ENCODE peak calls at places on chromosomes 1 and 21, in seven cellular contexts. J is hepatocyte, E is PC-3, V is SK-N-SH, F is neural progenitor cell, D is OCI-LY7, B is Karpas-422. L is an unnamed sample.

GRCh38 chr1:10530281-10530740 is 55.6 kb downstream of the PEX14 start:
- DNase-seq in J (peak; percentile 87), E (no peak), V (peak; percentile 73), F (peak; percentile 85), D (no peak), B (no peak), L (peak; percentile 83)

GRCh38 chr1:5944069-5944847 is 48.0 kb downstream of the NPHP4 start:
- DNase-seq in J (no peak), E (no peak), V (no peak), F (no peak), D (no peak), B (no peak), L (no peak)

GRCh38 chr1:5296135-5296930 is 641.9 kb downstream of the AJAP1 start:
- DNase-seq in J (no peak), E (no peak), V (peak; percentile 53), F (peak; percentile 80), D (no peak), B (no peak), L (no peak)

GRCh38 chr1:181479137-181479745 is 4.1 kb upstream of the CACNA1E start:
- DNase-seq in J (peak; percentile 85), E (peak; percentile 63), V (peak; percentile 78), F (peak; percentile 84), D (peak; percentile 57), B (peak; percentile 85), L (peak; percentile 72)

GRCh38 chr1:81717230-81717629 is 83.5 kb upstream of the ADGRL2 start:
- DNase-seq in J (no peak), E (peak; percentile 93), V (no peak), F (no peak), D (no peak), B (no peak), L (peak; percentile 15)

GRCh38 chr1:191279266-191279800 is 801.7 kb upstream of the BRINP3 start:
- DNase-seq in J (no peak), E (peak; percentile 38), V (no peak), F (no peak), D (no peak), B (no peak), L (no peak)

GRCh38 chr1:103525114-103525606 is 339 bp upstream of the RNPC3 start:
- DNase-seq in J (peak; percentile 81), E (peak; percentile 35), V (peak; percentile 58), F (peak; percentile 75), D (peak; percentile 50), B (peak; percentile 69), L (peak; percentile 39)

GRCh38 chr1:87826639-87827345 is 498.1 kb downstream of the LMO4 start:
- DNase-seq in J (peak; percentile 54), E (no peak), V (peak; percentile 7), F (no peak), D (peak; percentile 75), B (peak; percentile 94), L (peak; percentile 96)

GRCh38 chr21:44347911-44348451 is 5.4 kb upstream of the TRPM2 start:
- DNase-seq in J (no peak), E (no peak), V (no peak), F (no peak), D (no peak), B (no peak), L (no peak)

GRCh38 chr1:196481616-196482015 is 126.6 kb downstream of the KCNT2 start:
- DNase-seq in J (no peak), E (peak; percentile 33), V (no peak), F (no peak), D (no peak), B (no peak), L (peak; percentile 13)

GRCh38 chr1:207698822-207699483 is 52.9 kb upstream of the CD46 start:
- DNase-seq in J (peak; percentile 80), E (peak; percentile 93), V (peak; percentile 24), F (peak; percentile 69), D (peak; percentile 65), B (peak; percentile 81), L (peak; percentile 41)

GRCh38 chr1:52182874-52183400 is 41.0 kb downstream of the ZFYVE9 start:
- DNase-seq in J (no peak), E (no peak), V (no peak), F (no peak), D (no peak), B (no peak), L (no peak)

GRCh38 chr1:52190500-52191252 is 48.8 kb downstream of the ZFYVE9 start:
- DNase-seq in J (no peak), E (no peak), V (no peak), F (no peak), D (no peak), B (no peak), L (no peak)

GRCh38 chr1:52189898-52190480 is 48.1 kb downstream of the ZFYVE9 start:
- DNase-seq in J (no peak), E (no peak), V (no peak), F (no peak), D (no peak), B (no peak), L (no peak)

GRCh38 chr1:52191395-52191965 is 49.6 kb downstream of the ZFYVE9 start:
- DNase-seq in J (no peak), E (no peak), V (no peak), F (no peak), D (no peak), B (no peak), L (peak; percentile 21)

DNA sequence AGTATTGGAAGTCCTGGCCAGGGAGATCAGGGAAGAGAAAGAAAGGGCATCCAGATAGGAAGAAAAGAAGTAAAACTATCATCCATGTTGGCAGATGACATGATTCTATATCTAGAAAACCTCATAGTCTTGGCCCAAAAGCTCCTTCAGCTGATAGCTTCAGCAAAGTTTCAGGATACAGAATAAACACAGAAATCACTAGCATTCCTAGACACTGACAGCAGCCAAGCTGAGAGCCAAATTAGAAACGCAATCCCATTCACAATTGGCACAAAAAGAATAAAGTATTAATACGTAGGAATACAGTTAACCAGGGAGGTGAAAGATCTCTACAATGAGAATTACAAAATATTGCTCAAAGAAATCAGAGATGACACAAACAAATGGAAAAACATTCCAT is 44.6 kb downstream of the ZFYVE9 start:
- DNase-seq in J (no peak), E (no peak), V (no peak), F (no peak), D (no peak), B (no peak), L (peak; percentile 83)
- H3K4me3 ChIP-seq in J (no peak overlapping the region), E (no peak overlapping the region), V (no peak overlapping the region), F (no peak overlapping the region), D (no peak overlapping the region), B (no peak overlapping the region), L (no peak overlapping the region)

DNA sequence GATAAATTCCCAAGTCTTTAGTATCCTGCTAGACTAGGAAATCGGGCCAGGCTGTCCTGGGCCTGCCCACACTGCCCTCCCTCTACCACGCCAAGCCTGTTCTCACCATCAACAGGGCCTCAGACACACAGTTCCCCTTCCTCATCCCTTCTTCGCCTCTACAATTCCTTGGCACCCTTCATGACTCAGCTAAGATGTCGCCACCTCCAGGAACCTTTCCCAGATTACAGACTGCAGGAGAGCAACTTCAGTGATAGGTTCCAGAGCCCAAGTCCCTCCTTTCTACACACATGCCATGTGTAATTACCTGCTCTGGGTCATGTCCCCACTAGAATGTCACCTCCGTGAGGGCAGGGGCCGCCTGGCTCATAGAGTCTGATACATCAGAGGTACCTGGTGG is 3.3 kb downstream of the RIMS3 start:
- DNase-seq in J (no peak), E (no peak), V (no peak), F (no peak), D (no peak), B (no peak), L (no peak)
- H4K20me1 ChIP-seq in J (no peaks in the 10 kb centered on the region), E (no peaks in the 10 kb centered on the region), V (no peaks in the 10 kb centered on the region), F (peaks cover 24% of the 10 kb centered on the region), D (peaks cover 3% of the 10 kb centered on the region), B (peaks cover 7% of the 10 kb centered on the region), L (no peaks in the 10 kb centered on the region)

GRCh38 chr21:15227919-15228318 is 163.1 kb upstream of the NRIP1 start:
- DNase-seq in J (no peak), E (no peak), V (no peak), F (no peak), D (no peak), B (no peak), L (no peak)

GRCh38 chr21:15236111-15236510 is 171.3 kb upstream of the NRIP1 start:
- DNase-seq in J (no peak), E (no peak), V (no peak), F (no peak), D (no peak), B (no peak), L (no peak)

GRCh38 chr21:15229390-15229789 is 164.6 kb upstream of the NRIP1 start:
- DNase-seq in J (no peak), E (no peak), V (no peak), F (no peak), D (no peak), B (no peak), L (no peak)

DNA sequence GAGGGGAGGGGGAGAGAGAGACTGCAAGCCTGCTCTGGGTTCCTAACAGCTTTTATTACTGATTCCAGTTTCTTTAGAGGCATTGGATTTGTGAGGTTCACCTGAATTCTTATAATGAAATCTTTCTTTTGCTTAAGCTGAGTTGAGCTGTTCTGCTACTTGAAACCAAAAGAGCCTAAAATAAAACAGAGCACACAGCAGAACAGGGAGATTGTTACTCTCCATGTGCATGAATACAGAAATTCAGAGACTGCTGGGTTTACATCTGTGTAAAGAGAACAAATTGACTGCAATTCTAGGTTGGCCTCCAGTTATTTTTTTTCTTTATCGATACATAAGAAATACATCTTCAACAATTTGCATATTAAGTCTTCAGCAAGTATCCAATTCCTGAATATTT is 168.8 kb upstream of the NRIP1 start:
- DNase-seq in J (no peak), E (no peak), V (no peak), F (no peak), D (no peak), B (no peak), L (no peak)
- H3K27ac ChIP-seq in J (no peak overlapping the region), E (no peak overlapping the region), V (no peak overlapping the region), F (no peak overlapping the region), D (no peak overlapping the region), B (no peak overlapping the region), L (no peak overlapping the region)

GRCh38 chr1:30755334-30755733 is 2.2 kb downstream of the LAPTM5 start:
- DNase-seq in J (no peak), E (no peak), V (no peak), F (no peak), D (no peak), B (no peak), L (no peak)

GRCh38 chr1:30756206-30756544 is 1.4 kb downstream of the LAPTM5 start:
- DNase-seq in J (no peak), E (no peak), V (no peak), F (no peak), D (no peak), B (no peak), L (no peak)

GRCh38 chr1:30755746-30756145 is 1.8 kb downstream of the LAPTM5 start:
- DNase-seq in J (no peak), E (no peak), V (no peak), F (no peak), D (no peak), B (no peak), L (no peak)

GRCh38 chr1:30757196-30757949 is at the start of gene LAPTM5:
- DNase-seq in J (no peak), E (no peak), V (no peak), F (no peak), D (peak; percentile 58), B (peak; percentile 75), L (peak; percentile 47)

DNA sequence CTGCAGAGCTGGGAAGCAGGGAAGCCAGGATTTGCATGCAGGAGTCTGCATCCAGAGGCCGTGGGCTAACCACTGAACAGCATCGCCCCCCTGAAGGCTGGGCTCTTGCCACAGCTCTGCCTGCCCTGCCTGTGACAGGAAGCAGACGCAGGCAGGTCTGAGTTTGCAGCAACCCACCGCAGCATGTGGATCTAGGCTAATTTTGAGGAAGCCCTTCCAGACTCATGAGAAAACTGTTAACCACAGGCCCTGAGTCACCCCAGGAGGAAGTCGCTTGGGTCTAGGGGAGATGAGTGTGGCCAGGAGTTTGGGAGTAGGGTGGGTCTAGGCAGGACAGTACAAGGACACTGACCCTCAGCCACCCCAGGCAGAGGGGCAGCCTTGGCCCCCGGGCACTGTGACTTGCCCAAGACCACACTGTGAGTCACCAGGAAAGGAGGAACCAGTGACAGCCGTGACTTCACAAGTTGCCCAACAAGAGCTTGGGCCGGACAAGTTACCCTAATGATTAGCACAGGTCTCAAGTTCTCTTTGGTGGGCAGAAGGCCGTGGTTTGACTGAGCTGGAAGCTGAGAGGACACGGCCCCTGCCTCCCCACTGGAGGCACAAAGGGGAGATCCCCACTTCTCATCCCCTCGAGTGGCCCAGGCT is 904 bp downstream of the LAPTM5 start:
- DNase-seq in J (no peak), E (peak; percentile 85), V (no peak), F (no peak), D (peak; percentile 80), B (peak; percentile 84), L (peak; percentile 96)
- H3K4me3 ChIP-seq in J (no peak overlapping the region), E (no peak overlapping the region), V (no peak overlapping the region), F (no peak overlapping the region), D (peak overlapping the region; percentile 69), B (peak overlapping the region; percentile 71), L (no peak overlapping the region)